ENCODE peak calls at places on chromosomes 13 and 19, in four cellular contexts. D is T-helper 17 cell, L is aorta, A is RWPE1. Y is an unnamed sample.

GRCh38 chr13:107099661-107100060 is 531.7 kb upstream of the ARGLU1 start:
- DNase-seq in D (no peak), A (no peak), L (no peak), Y (no peak)

GRCh38 chr19:41861098-41861768 is 1.2 kb downstream of the RPS19 start:
- DNase-seq in L (no peak), A (no peak), D (no peak), Y (peak)

GRCh38 chr19:926595-927043 is 784 bp downstream of the ARID3A start:
- DNase-seq in L (peak), A (peak), D (no peak), Y (no peak)

GRCh38 chr13:111429064-111429558 is 108.7 kb downstream of the TEX29 start:
- DNase-seq in D (no peak), A (peak), L (no peak), Y (peak)

GRCh38 chr19:2324220-2324948 is 4.0 kb downstream of the LSM7 start:
- DNase-seq in D (no peak), A (no peak), L (no peak), Y (no peak)

GRCh38 chr13:32081591-32081990 is 50.0 kb downstream of the FRY start:
- DNase-seq in A (no peak), L (no peak), D (no peak), Y (no peak)

GRCh38 chr13:52345048-52345447 is 60.9 kb downstream of the THSD1 start:
- DNase-seq in A (peak), L (no peak), D (no peak), Y (no peak)

GRCh38 chr19:45469835-45470146 is 2.0 kb downstream of the FOSB start:
- DNase-seq in A (peak), L (no peak), D (no peak), Y (no peak)

GRCh38 chr19:13234518-13234917 is 84.3 kb downstream of the IER2 start:
- DNase-seq in L (no peak), A (peak), D (peak), Y (peak)

GRCh38 chr19:1747285-1748114 is 5.8 kb upstream of the ONECUT3 start:
- DNase-seq in D (no peak), A (peak), L (no peak), Y (peak)

GRCh38 chr19:5826531-5827341 is 12.8 kb downstream of the FUT6 start:
- DNase-seq in L (no peak), A (peak), D (no peak), Y (peak)

GRCh38 chr13:40553356-40553755 is 113.1 kb downstream of the FOXO1 start:
- DNase-seq in D (no peak), A (no peak), L (no peak), Y (no peak)

GRCh38 chr19:6062274-6062673 is 48.0 kb downstream of the RFX2 start:
- DNase-seq in L (peak), A (no peak), D (no peak), Y (no peak)

GRCh38 chr19:15551183-15552004 is 43.1 kb downstream of the CYP4F22 start:
- DNase-seq in A (peak), L (peak), D (peak), Y (peak)

GRCh38 chr13:111904166-111904565 is 162.8 kb upstream of the SOX1 start:
- DNase-seq in L (peak), D (no peak), A (no peak), Y (no peak)

GRCh38 chr13:33415822-33416221 is 130.3 kb upstream of the STARD13 start:
- DNase-seq in L (no peak), A (no peak), D (no peak), Y (no peak)

GRCh38 chr13:110713981-110714797 is 689 bp downstream of the ING1 start:
- DNase-seq in D (peak), L (peak), A (peak), Y (peak)

GRCh38 chr19:18104793-18105131 is 7.2 kb downstream of the MAST3 start:
- DNase-seq in L (no peak), A (no peak), D (no peak), Y (no peak)

GRCh38 chr19:43132696-43133095 is 50.2 kb upstream of the PSG2 start:
- DNase-seq in A (no peak), D (no peak), L (no peak), Y (no peak)

GRCh38 chr19:31678421-31678820 is 329.2 kb upstream of the TSHZ3 start:
- DNase-seq in D (no peak), A (no peak), L (no peak), Y (no peak)

GRCh38 chr19:43913383-43913782 is 21.7 kb downstream of the ZNF45 start:
- DNase-seq in A (no peak), L (no peak), D (no peak), Y (no peak)

GRCh38 chr13:95181586-95181985 is 119.7 kb downstream of the ABCC4 start:
- DNase-seq in A (no peak), D (no peak), L (no peak), Y (no peak)

GRCh38 chr13:29849071-29849541 is 1.3 kb downstream of the UBL3 start:
- DNase-seq in A (no peak), L (no peak), D (no peak), Y (peak)

GRCh38 chr13:91647361-91647970 is 249.0 kb downstream of the GPC5 start:
- DNase-seq in L (no peak), D (no peak), A (peak), Y (peak)

GRCh38 chr13:114161644-114162532 is 17.2 kb upstream of the CFAP97D2 start:
- DNase-seq in L (no peak), A (no peak), D (no peak), Y (peak)

GRCh38 chr19:50899549-50899948 is 11.6 kb downstream of the KLK4 start:
- DNase-seq in A (no peak), D (no peak), L (no peak), Y (no peak)

GRCh38 chr19:48798937-48799336 is 11.9 kb downstream of the BCAT2 start:
- DNase-seq in L (no peak), A (no peak), D (no peak), Y (no peak)

GRCh38 chr19:47471733-47472457 is at the start of gene SLC8A2:
- DNase-seq in D (peak), L (peak), A (peak), Y (peak)

GRCh38 chr13:94020833-94021232 is 458.6 kb downstream of the DCT start:
- DNase-seq in L (no peak), D (no peak), A (peak), Y (peak)

GRCh38 chr13:92514420-92515125 is 712.0 kb upstream of the GPC6 start:
- DNase-seq in D (no peak), A (no peak), L (no peak), Y (no peak)

GRCh38 chr19:44540736-44541135 is 11.3 kb upstream of the CEACAM20 start:
- DNase-seq in L (no peak), A (no peak), D (no peak), Y (no peak)

GRCh38 chr13:48448963-48449614 is 36.2 kb upstream of the LPAR6 start:
- DNase-seq in A (peak), D (no peak), L (no peak), Y (no peak)

GRCh38 chr13:40585911-40586471 is 80.5 kb downstream of the FOXO1 start:
- DNase-seq in A (no peak), L (no peak), D (no peak), Y (no peak)

GRCh38 chr13:32423592-32423991 is 4.3 kb downstream of the N4BP2L1 start:
- DNase-seq in A (no peak), D (no peak), L (no peak), Y (no peak)

GRCh38 chr19:56015756-56016155 is 29.2 kb downstream of the NLRP5 start:
- DNase-seq in L (no peak), D (no peak), A (no peak), Y (peak)

GRCh38 chr19:695350-695949 is at the start of gene PRSS57:
- DNase-seq in A (no peak), D (no peak), L (no peak), Y (no peak)

GRCh38 chr13:78601124-78601885 is 2.0 kb downstream of the POU4F1 start:
- DNase-seq in L (no peak), A (no peak), D (no peak), Y (no peak)

GRCh38 chr13:94641432-94641941 is 39.8 kb downstream of the GPR180 start:
- DNase-seq in L (no peak), A (peak), D (no peak), Y (peak)

Y was measured in HT-29.